ENCODE peak calls at places on chromosomes 12 and 14, in eight cellular contexts. S, P, J, F, Y, R, O and M are unnamed samples.

GRCh38 chr12:59580050-59580449 is 15.8 kb upstream of the SLC16A7 start:
- DNase-seq in Y (no peak), R (no peak), P (no peak), O (no peak), J (no peak), S (peak), F (no peak), M (no peak)

GRCh38 chr14:76937181-76938091 is 91.1 kb downstream of the IRF2BPL start:
- DNase-seq in Y (no peak), P (no peak), J (peak), S (no peak), F (no peak), O (peak), R (no peak), M (peak)

GRCh38 chr12:117664169-117664568 is 302.7 kb upstream of the NOS1 start:
- DNase-seq in Y (no peak), F (no peak), J (no peak), S (no peak), O (no peak), R (no peak), P (no peak), M (no peak)

GRCh38 chr14:93109572-93110481 is 5.9 kb downstream of the ITPK1 start:
- DNase-seq in S (no peak), O (no peak), J (no peak), P (no peak), Y (no peak), R (no peak), F (no peak), M (no peak)

GRCh38 chr12:132173135-132174014 is 29.1 kb downstream of the NOC4L start:
- DNase-seq in F (no peak), Y (no peak), S (no peak), P (peak), J (no peak), O (no peak), R (no peak), M (no peak)

GRCh38 chr14:80298491-80299017 is 87.2 kb upstream of the DIO2 start:
- DNase-seq in F (no peak), J (no peak), Y (no peak), P (no peak), S (no peak), R (no peak), O (no peak), M (no peak)

GRCh38 chr14:102015045-102015685 is 50.8 kb downstream of the DYNC1H1 start:
- DNase-seq in J (no peak), Y (no peak), F (no peak), R (no peak), S (no peak), O (no peak), P (no peak), M (no peak)

GRCh38 chr12:79001404-79001803 is 136.8 kb downstream of the SYT1 start:
- DNase-seq in P (no peak), R (no peak), J (no peak), Y (no peak), F (no peak), O (no peak), S (no peak), M (no peak)

GRCh38 chr12:74292351-74293194 is 245.1 kb upstream of the ATXN7L3B start:
- DNase-seq in F (no peak), P (peak), S (no peak), Y (no peak), R (no peak), O (no peak), J (no peak), M (no peak)

GRCh38 chr14:93120522-93120921 is 4.8 kb upstream of the ITPK1 start:
- DNase-seq in J (no peak), S (no peak), P (no peak), O (no peak), F (no peak), R (no peak), Y (no peak), M (no peak)

GRCh38 chr12:72471806-72472205 is 199.6 kb downstream of the TRHDE start:
- DNase-seq in J (peak), P (no peak), Y (no peak), F (no peak), R (no peak), S (no peak), O (no peak), M (no peak)

GRCh38 chr14:57261604-57262003 is 7.1 kb downstream of the EXOC5 start:
- DNase-seq in S (no peak), F (no peak), P (no peak), J (no peak), R (no peak), Y (no peak), O (no peak), M (no peak)

GRCh38 chr14:96805906-96806305 is 8.7 kb downstream of the VRK1 start:
- DNase-seq in J (no peak), F (no peak), Y (no peak), P (no peak), O (no peak), S (no peak), R (no peak), M (no peak)

GRCh38 chr12:80317899-80318298 is 126.1 kb upstream of the PTPRQ start:
- DNase-seq in O (no peak), P (no peak), J (no peak), S (no peak), Y (no peak), F (no peak), R (no peak), M (no peak)

GRCh38 chr14:104878582-104878981 is 13.5 kb downstream of the CEP170B start:
- DNase-seq in J (peak), Y (no peak), S (no peak), F (no peak), R (no peak), O (no peak), P (peak), M (no peak)

GRCh38 chr12:23333938-23334337 is 615.5 kb downstream of the SOX5 start:
- DNase-seq in R (no peak), P (no peak), J (no peak), F (no peak), O (no peak), S (no peak), Y (no peak), M (no peak)

GRCh38 chr14:101068293-101068957 is 164.9 kb upstream of the RTL1 start:
- DNase-seq in J (no peak), Y (no peak), P (peak), R (no peak), S (no peak), F (peak), O (no peak), M (no peak)

GRCh38 chr12:96578526-96579125 is 89.2 kb downstream of the CFAP54 start:
- DNase-seq in S (peak), J (peak), P (no peak), F (no peak), Y (no peak), R (no peak), O (peak), M (no peak)

GRCh38 chr12:53046655-53047220 is 3.1 kb upstream of the TNS2 start:
- DNase-seq in O (peak), Y (peak), J (peak), S (peak), F (peak), P (peak), R (peak), M (peak)

GRCh38 chr14:90039253-90040010 is 22.4 kb upstream of the KCNK13 start:
- DNase-seq in P (no peak), O (no peak), F (no peak), Y (no peak), J (no peak), R (no peak), S (no peak), M (no peak)

GRCh38 chr14:89564291-89564957 is 147.4 kb upstream of the FOXN3 start:
- DNase-seq in Y (peak), O (no peak), R (no peak), S (no peak), F (no peak), P (no peak), J (no peak), M (no peak)

GRCh38 chr14:64178814-64179213 is 115.4 kb downstream of the ESR2 start:
- DNase-seq in S (no peak), J (no peak), R (no peak), F (no peak), P (no peak), Y (no peak), O (no peak), M (no peak)

GRCh38 chr12:47156167-47156736 is 76.5 kb upstream of the AMIGO2 start:
- DNase-seq in J (no peak), F (no peak), R (no peak), Y (no peak), S (no peak), O (peak), P (no peak), M (no peak)

GRCh38 chr14:48747683-48748082 is 838.5 kb downstream of the RPS29 start:
- DNase-seq in S (no peak), R (no peak), J (no peak), Y (no peak), F (no peak), P (no peak), O (no peak), M (no peak)

GRCh38 chr12:101670007-101670671 is 27.3 kb upstream of the CHPT1 start:
- DNase-seq in S (no peak), F (no peak), Y (peak), P (no peak), O (peak), J (peak), R (peak), M (peak)

GRCh38 chr14:79585845-79586244 is 625.5 kb downstream of the DIO2 start:
- DNase-seq in S (no peak), J (no peak), Y (no peak), O (peak), R (no peak), F (no peak), P (no peak), M (no peak)

GRCh38 chr12:119988788-119989618 is at the start of gene BICDL1:
- DNase-seq in R (peak), S (no peak), P (peak), J (peak), F (no peak), Y (peak), O (peak), M (no peak)

GRCh38 chr12:13367973-13368372 is 171.4 kb downstream of the EMP1 start:
- DNase-seq in O (no peak), R (no peak), P (no peak), J (no peak), Y (no peak), F (no peak), S (no peak), M (no peak)

GRCh38 chr14:41739203-41739602 is 132.5 kb downstream of the LRFN5 start:
- DNase-seq in P (no peak), J (no peak), O (no peak), R (no peak), S (no peak), F (no peak), Y (no peak), M (no peak)

GRCh38 chr12:126963825-126964224 is 1303.1 kb upstream of the TMEM132C start:
- DNase-seq in J (no peak), S (no peak), P (no peak), F (no peak), Y (no peak), O (no peak), R (no peak), M (no peak)

GRCh38 chr14:87869619-87870583 is 123.1 kb downstream of the GALC start:
- DNase-seq in Y (peak), P (no peak), R (no peak), S (peak), J (no peak), F (no peak), O (peak), M (no peak)

GRCh38 chr12:4829793-4830162 is 79.9 kb upstream of the KCNA1 start:
- DNase-seq in O (no peak), Y (no peak), S (no peak), P (no peak), R (no peak), F (no peak), J (no peak), M (no peak)

GRCh38 chr14:20757963-20758362 is 10.2 kb upstream of the EDDM3B start:
- DNase-seq in Y (peak), P (no peak), R (peak), F (no peak), S (no peak), O (no peak), J (peak), M (no peak)
- TF ChIP-seq CTCF in Y (no peak), P (peak), R (peak), F (no peak), S (no peak), O (peak), J (peak), M (no peak)

GRCh38 chr14:100025111-100025510 is 40.1 kb upstream of the EVL start:
- DNase-seq in R (peak), F (no peak), P (no peak), O (peak), J (no peak), Y (no peak), S (no peak), M (no peak)
- TF ChIP-seq CTCF in R (no peak), F (no peak), P (peak), O (peak), J (peak), Y (no peak), S (peak), M (peak)

GRCh38 chr12:98578821-98579220 is 14.7 kb upstream of the SLC25A3 start:
- DNase-seq in P (no peak), F (no peak), J (no peak), O (no peak), S (no peak), Y (no peak), R (no peak), M (no peak)

GRCh38 chr12:98580695-98581094 is 12.8 kb upstream of the SLC25A3 start:
- DNase-seq in S (no peak), F (no peak), R (no peak), Y (no peak), J (no peak), P (no peak), O (no peak), M (no peak)

GRCh38 chr12:98579347-98579746 is 14.1 kb upstream of the SLC25A3 start:
- DNase-seq in Y (no peak), P (no peak), F (no peak), R (no peak), O (no peak), J (no peak), S (no peak), M (no peak)

GRCh38 chr12:98578392-98578791 is 15.1 kb upstream of the SLC25A3 start:
- DNase-seq in Y (no peak), J (no peak), F (no peak), P (no peak), O (no peak), S (no peak), R (no peak), M (no peak)

DNA sequence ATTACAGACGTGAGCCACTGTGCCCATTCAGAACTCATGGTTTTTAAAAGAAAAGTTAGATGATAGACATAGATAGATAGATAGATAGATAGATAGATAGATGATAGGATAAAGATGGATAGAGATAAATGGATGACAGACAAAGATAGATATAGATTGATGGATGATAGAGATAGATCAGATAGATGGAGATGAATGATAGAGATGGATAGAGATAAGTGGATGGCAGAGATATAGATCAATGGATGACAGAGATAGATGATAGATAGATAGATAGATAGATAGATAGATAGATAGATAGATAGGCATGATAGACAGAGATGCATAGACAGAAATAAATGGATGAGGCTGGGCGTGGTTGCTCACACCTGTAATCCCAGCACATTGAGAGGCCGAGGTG is 13.7 kb upstream of the SLC25A3 start:
- DNase-seq in O (no peak), S (no peak), R (no peak), P (no peak), Y (no peak), F (no peak), J (no peak), M (no peak)
- TF ChIP-seq CTCF in O (no peak), S (no peak), R (no peak), P (no peak), Y (no peak), F (no peak), J (no peak), M (no peak)

GRCh38 chr12:84497819-84498218 is 414.8 kb downstream of the SLC6A15 start:
- DNase-seq in J (no peak), Y (no peak), S (no peak), R (no peak), F (no peak), P (no peak), O (peak), M (no peak)
- TF ChIP-seq CTCF in J (no peak), Y (no peak), S (peak), R (no peak), F (no peak), P (peak), O (peak), M (peak)

DNA sequence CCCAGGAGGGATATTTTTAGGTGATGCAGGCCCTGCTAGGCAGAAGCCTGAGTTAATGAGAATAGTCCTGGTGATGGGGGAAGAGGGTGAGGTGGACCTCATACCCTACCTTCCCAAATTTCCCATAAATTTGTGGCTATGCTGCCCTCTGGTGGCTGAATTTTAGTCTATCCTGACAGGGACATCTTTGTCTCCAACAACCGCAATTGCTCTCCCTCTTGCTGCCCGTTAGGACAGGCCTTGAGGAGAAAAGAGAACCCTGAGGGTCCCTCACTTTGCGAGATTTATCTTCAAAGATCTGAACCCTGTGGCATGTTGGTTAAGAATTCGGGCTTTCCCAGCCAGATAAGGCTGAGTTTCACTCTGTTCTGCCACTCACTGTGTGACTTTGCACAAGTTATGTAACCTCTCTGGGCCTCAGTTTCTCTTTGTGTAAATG is 9.8 kb upstream of the ZNF385A start:
- DNase-seq in J (peak), Y (peak), F (no peak), O (peak), P (peak), S (no peak), R (peak), M (no peak)
- TF ChIP-seq CTCF in J (peak), Y (peak), F (peak), O (peak), P (peak), S (peak), R (peak), M (peak)

DNA sequence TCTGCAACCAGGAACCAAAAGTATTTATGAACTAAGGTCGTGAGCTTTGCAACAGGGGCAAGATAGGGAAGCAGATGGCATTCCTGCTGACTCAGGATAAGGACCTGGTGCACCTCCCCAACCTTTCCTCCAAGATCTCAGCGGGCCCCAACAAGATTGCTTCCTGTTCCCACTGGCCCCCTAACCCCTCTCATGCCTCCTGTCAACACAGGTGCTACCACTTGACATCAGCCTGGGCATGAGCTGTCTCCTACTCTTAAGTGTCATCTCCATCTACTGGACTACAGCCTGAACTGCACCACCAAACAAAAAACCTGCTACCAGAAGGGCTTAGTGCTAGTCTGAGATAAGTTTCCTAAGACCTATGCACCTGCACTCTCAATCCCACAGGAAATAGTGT is 32.7 kb downstream of the MED6 start:
- DNase-seq in Y (no peak), P (no peak), F (no peak), R (peak), O (peak), J (peak), S (no peak), M (no peak)
- TF ChIP-seq CTCF in Y (no peak), P (peak), F (no peak), R (peak), O (peak), J (peak), S (peak), M (peak)

DNA sequence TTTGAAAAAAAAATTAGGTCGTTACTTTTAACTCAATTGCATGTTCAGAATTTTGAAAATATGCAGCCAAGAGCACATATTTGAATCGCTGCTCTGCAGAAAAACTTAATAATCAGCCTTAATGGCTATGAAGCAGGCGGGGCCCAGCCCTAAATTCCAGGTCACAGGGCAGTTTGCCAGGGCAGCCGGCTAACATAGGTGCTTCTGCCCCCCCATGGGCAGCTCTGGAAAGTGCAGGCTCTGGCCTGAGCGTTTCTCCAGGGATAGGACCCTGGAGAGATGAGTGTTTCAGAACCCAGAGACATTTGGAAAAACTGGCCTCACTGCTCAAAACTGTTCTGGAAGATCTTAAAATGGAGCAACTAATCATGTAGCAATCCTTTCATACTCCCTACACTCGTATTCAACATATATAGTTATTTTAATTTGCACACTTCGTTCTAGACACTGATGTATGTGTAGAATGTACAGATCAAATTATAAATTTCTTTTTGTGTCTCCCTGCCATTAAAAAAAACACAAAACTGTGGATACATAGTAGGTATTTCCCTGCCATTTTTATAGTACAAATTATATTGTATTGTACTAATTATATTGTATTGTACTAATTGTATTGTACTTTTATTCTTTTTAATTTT is 26.0 kb upstream of the PTGR2 start:
- DNase-seq in Y (peak), R (peak), J (peak), F (peak), S (no peak), P (peak), O (peak), M (peak)
- TF ChIP-seq CTCF in Y (peak), R (peak), J (peak), F (peak), S (peak), P (peak), O (peak), M (peak)